ENCODE peak calls at places on chromosomes 2 and 18, in ten cellular contexts. One of them, this sample, is unnamed.

GRCh38 chr18:59996370-59996966 is 96.7 kb downstream of the PMAIP1 start:
- DNase-seq in body of pancreas: peak
- DNase-seq in cardiac muscle cell: peak
- DNase-seq in neural progenitor cell: peak
- DNase-seq in A549: peak
- DNase-seq in effector memory CD4-positive, alpha-beta T cell: no peak
- DNase-seq in HCT116: peak
- DNase-seq in Panc1: peak
- DNase-seq in IMR-90: peak
- DNase-seq in osteoblast: peak
- DNase-seq in this sample: no peak

GRCh38 chr2:85890522-85891176 is 1.9 kb upstream of the ST3GAL5 start:
- DNase-seq in body of pancreas: no peak
- DNase-seq in effector memory CD4-positive, alpha-beta T cell: no peak
- DNase-seq in neural progenitor cell: no peak
- DNase-seq in osteoblast: no peak
- DNase-seq in cardiac muscle cell: no peak
- DNase-seq in Panc1: no peak
- DNase-seq in A549: no peak
- DNase-seq in IMR-90: no peak
- DNase-seq in HCT116: no peak
- DNase-seq in this sample: no peak

GRCh38 chr18:61635901-61636528 is 256.8 kb downstream of the RNF152 start:
- DNase-seq in IMR-90: peak
- DNase-seq in body of pancreas: peak
- DNase-seq in cardiac muscle cell: peak
- DNase-seq in HCT116: peak
- DNase-seq in A549: no peak
- DNase-seq in Panc1: no peak
- DNase-seq in osteoblast: peak
- DNase-seq in neural progenitor cell: peak
- DNase-seq in effector memory CD4-positive, alpha-beta T cell: no peak
- DNase-seq in this sample: no peak

GRCh38 chr18:74197705-74198341 is 49.5 kb downstream of the TIMM21 start:
- DNase-seq in neural progenitor cell: no peak
- DNase-seq in effector memory CD4-positive, alpha-beta T cell: no peak
- DNase-seq in A549: no peak
- DNase-seq in IMR-90: no peak
- DNase-seq in HCT116: no peak
- DNase-seq in osteoblast: no peak
- DNase-seq in cardiac muscle cell: no peak
- DNase-seq in body of pancreas: peak
- DNase-seq in Panc1: no peak
- DNase-seq in this sample: no peak

GRCh38 chr2:102788880-102789250 is 27.0 kb downstream of the TMEM182 start:
- DNase-seq in Panc1: no peak
- DNase-seq in IMR-90: no peak
- DNase-seq in A549: no peak
- DNase-seq in neural progenitor cell: no peak
- DNase-seq in cardiac muscle cell: no peak
- DNase-seq in osteoblast: no peak
- DNase-seq in HCT116: no peak
- DNase-seq in effector memory CD4-positive, alpha-beta T cell: no peak
- DNase-seq in body of pancreas: no peak
- DNase-seq in this sample: no peak

GRCh38 chr2:197911667-197912066 is 107.3 kb downstream of the PLCL1 start:
- DNase-seq in Panc1: no peak
- DNase-seq in neural progenitor cell: peak
- DNase-seq in HCT116: no peak
- DNase-seq in osteoblast: no peak
- DNase-seq in A549: no peak
- DNase-seq in effector memory CD4-positive, alpha-beta T cell: no peak
- DNase-seq in cardiac muscle cell: no peak
- DNase-seq in body of pancreas: no peak
- DNase-seq in IMR-90: no peak
- DNase-seq in this sample: no peak

GRCh38 chr2:17518212-17519154 is at the start of gene RAD51AP2:
- DNase-seq in IMR-90: peak
- DNase-seq in HCT116: peak
- DNase-seq in osteoblast: peak
- DNase-seq in body of pancreas: peak
- DNase-seq in cardiac muscle cell: peak
- DNase-seq in effector memory CD4-positive, alpha-beta T cell: no peak
- DNase-seq in A549: peak
- DNase-seq in Panc1: no peak
- DNase-seq in neural progenitor cell: peak
- DNase-seq in this sample: peak

GRCh38 chr2:169464508-169465386 is 14.5 kb upstream of the BBS5 start:
- DNase-seq in effector memory CD4-positive, alpha-beta T cell: no peak
- DNase-seq in cardiac muscle cell: no peak
- DNase-seq in body of pancreas: no peak
- DNase-seq in IMR-90: no peak
- DNase-seq in A549: no peak
- DNase-seq in Panc1: no peak
- DNase-seq in HCT116: no peak
- DNase-seq in osteoblast: no peak
- DNase-seq in neural progenitor cell: no peak
- DNase-seq in this sample: no peak

GRCh38 chr2:74836675-74837401 is 2.9 kb downstream of the HK2 start:
- DNase-seq in osteoblast: no peak
- DNase-seq in neural progenitor cell: no peak
- DNase-seq in HCT116: no peak
- DNase-seq in Panc1: no peak
- DNase-seq in body of pancreas: no peak
- DNase-seq in A549: no peak
- DNase-seq in effector memory CD4-positive, alpha-beta T cell: no peak
- DNase-seq in IMR-90: no peak
- DNase-seq in cardiac muscle cell: no peak
- DNase-seq in this sample: no peak

GRCh38 chr2:36352024-36352398 is 3.6 kb upstream of the CRIM1 start:
- DNase-seq in Panc1: no peak
- DNase-seq in A549: no peak
- DNase-seq in cardiac muscle cell: peak
- DNase-seq in effector memory CD4-positive, alpha-beta T cell: no peak
- DNase-seq in IMR-90: peak
- DNase-seq in HCT116: peak
- DNase-seq in neural progenitor cell: peak
- DNase-seq in body of pancreas: no peak
- DNase-seq in osteoblast: no peak
- DNase-seq in this sample: no peak

GRCh38 chr2:172442072-172442895 is 14.9 kb downstream of the ITGA6 start:
- DNase-seq in A549: peak
- DNase-seq in cardiac muscle cell: peak
- DNase-seq in HCT116: peak
- DNase-seq in Panc1: peak
- DNase-seq in osteoblast: peak
- DNase-seq in body of pancreas: peak
- DNase-seq in neural progenitor cell: peak
- DNase-seq in effector memory CD4-positive, alpha-beta T cell: no peak
- DNase-seq in IMR-90: peak
- DNase-seq in this sample: no peak

GRCh38 chr2:135052997-135053474 is 944 bp downstream of the RAB3GAP1 start:
- DNase-seq in effector memory CD4-positive, alpha-beta T cell: peak
- DNase-seq in Panc1: no peak
- DNase-seq in osteoblast: no peak
- DNase-seq in IMR-90: no peak
- DNase-seq in HCT116: no peak
- DNase-seq in neural progenitor cell: peak
- DNase-seq in A549: no peak
- DNase-seq in body of pancreas: peak
- DNase-seq in cardiac muscle cell: no peak
- DNase-seq in this sample: no peak

GRCh38 chr2:235165631-235166030 is 213.8 kb downstream of the SH3BP4 start:
- DNase-seq in osteoblast: no peak
- DNase-seq in neural progenitor cell: no peak
- DNase-seq in effector memory CD4-positive, alpha-beta T cell: no peak
- DNase-seq in IMR-90: no peak
- DNase-seq in body of pancreas: no peak
- DNase-seq in cardiac muscle cell: no peak
- DNase-seq in HCT116: no peak
- DNase-seq in A549: no peak
- DNase-seq in Panc1: no peak
- DNase-seq in this sample: no peak

GRCh38 chr2:235170016-235170415 is 218.2 kb downstream of the SH3BP4 start:
- DNase-seq in A549: no peak
- DNase-seq in IMR-90: peak
- DNase-seq in body of pancreas: no peak
- DNase-seq in HCT116: no peak
- DNase-seq in neural progenitor cell: no peak
- DNase-seq in osteoblast: peak
- DNase-seq in effector memory CD4-positive, alpha-beta T cell: no peak
- DNase-seq in Panc1: peak
- DNase-seq in cardiac muscle cell: peak
- DNase-seq in this sample: no peak

GRCh38 chr2:235171511-235172130 is 219.8 kb downstream of the SH3BP4 start:
- DNase-seq in effector memory CD4-positive, alpha-beta T cell: no peak
- DNase-seq in IMR-90: peak
- DNase-seq in neural progenitor cell: no peak
- DNase-seq in osteoblast: no peak
- DNase-seq in cardiac muscle cell: peak
- DNase-seq in body of pancreas: no peak
- DNase-seq in HCT116: no peak
- DNase-seq in Panc1: no peak
- DNase-seq in A549: no peak
- DNase-seq in this sample: no peak

GRCh38 chr2:235168174-235168979 is 216.6 kb downstream of the SH3BP4 start:
- DNase-seq in neural progenitor cell: no peak
- DNase-seq in cardiac muscle cell: no peak
- DNase-seq in osteoblast: no peak
- DNase-seq in effector memory CD4-positive, alpha-beta T cell: no peak
- DNase-seq in HCT116: no peak
- DNase-seq in Panc1: no peak
- DNase-seq in IMR-90: no peak
- DNase-seq in body of pancreas: no peak
- DNase-seq in A549: no peak
- DNase-seq in this sample: no peak

DNA sequence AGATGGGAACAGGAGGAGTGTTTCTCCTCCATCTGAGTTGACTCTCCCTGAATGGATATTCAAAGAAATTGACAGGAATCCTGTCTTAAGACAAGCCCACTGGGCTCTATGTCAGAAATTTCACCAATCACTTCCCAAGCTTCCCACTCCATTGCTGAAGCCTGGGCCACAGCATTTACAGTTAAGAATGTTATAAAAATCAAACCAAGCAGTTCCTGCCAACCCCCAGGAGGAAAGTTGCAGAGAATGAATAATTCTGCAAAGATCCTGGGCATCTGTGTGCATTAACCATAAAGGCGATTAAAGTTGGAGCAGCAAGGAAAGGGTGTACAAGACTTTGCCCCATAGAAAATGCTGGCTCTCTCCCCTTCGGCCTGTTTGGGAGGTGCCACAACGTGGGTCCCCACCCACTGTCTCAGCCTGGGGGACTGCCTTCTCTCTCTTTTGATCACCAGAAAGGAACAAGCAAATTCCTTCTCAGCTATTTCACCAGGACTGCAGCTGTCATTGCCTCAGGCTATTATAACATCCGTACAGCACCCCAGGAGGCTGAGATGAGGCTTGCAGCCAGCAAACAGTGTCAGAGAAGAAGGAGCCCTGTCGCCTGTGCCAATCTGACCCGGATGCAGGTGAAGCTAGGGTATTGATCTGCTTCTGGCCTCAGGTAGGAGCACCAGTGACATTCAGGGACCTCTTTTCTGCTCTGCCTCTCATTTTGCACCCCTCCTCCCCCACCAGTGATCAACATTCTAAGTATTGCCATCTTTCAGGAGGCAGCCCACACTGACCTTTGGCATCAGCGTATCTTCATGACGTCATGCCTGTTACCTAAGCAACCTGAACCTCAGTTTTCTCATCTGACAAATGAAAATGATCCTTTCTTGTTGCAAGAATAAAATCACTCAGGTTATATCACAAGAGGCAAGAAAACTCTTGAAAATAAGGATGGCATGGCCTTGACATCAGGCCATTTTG is 219.0 kb downstream of the SH3BP4 start:
- DNase-seq in neural progenitor cell: peak
- DNase-seq in A549: peak
- DNase-seq in HCT116: peak
- DNase-seq in body of pancreas: peak
- DNase-seq in IMR-90: peak
- DNase-seq in effector memory CD4-positive, alpha-beta T cell: no peak
- DNase-seq in osteoblast: no peak
- DNase-seq in Panc1: no peak
- DNase-seq in cardiac muscle cell: peak
- DNase-seq in this sample: no peak
- H3K27ac ChIP-seq in neural progenitor cell: no peak
- H3K27ac ChIP-seq in A549: peak
- H3K27ac ChIP-seq in HCT116: no peak
- H3K27ac ChIP-seq in body of pancreas: no peak
- H3K27ac ChIP-seq in IMR-90: peak
- H3K27ac ChIP-seq in effector memory CD4-positive, alpha-beta T cell: no peak
- H3K27ac ChIP-seq in osteoblast: peak
- H3K27ac ChIP-seq in Panc1: no peak
- H3K27ac ChIP-seq in cardiac muscle cell: no peak
- H3K27ac ChIP-seq in this sample: no peak

GRCh38 chr18:79589601-79590091 is 90.0 kb upstream of the CTDP1 start:
- DNase-seq in Panc1: no peak
- DNase-seq in A549: no peak
- DNase-seq in effector memory CD4-positive, alpha-beta T cell: no peak
- DNase-seq in neural progenitor cell: no peak
- DNase-seq in cardiac muscle cell: no peak
- DNase-seq in HCT116: no peak
- DNase-seq in body of pancreas: no peak
- DNase-seq in IMR-90: no peak
- DNase-seq in osteoblast: peak
- DNase-seq in this sample: no peak
- H3K27ac ChIP-seq in Panc1: no peak
- H3K27ac ChIP-seq in A549: no peak
- H3K27ac ChIP-seq in effector memory CD4-positive, alpha-beta T cell: no peak
- H3K27ac ChIP-seq in neural progenitor cell: no peak
- H3K27ac ChIP-seq in cardiac muscle cell: no peak
- H3K27ac ChIP-seq in HCT116: no peak
- H3K27ac ChIP-seq in body of pancreas: no peak
- H3K27ac ChIP-seq in IMR-90: no peak
- H3K27ac ChIP-seq in osteoblast: peak
- H3K27ac ChIP-seq in this sample: no peak

GRCh38 chr2:15982285-15982967 is 42.1 kb downstream of the MYCN start:
- DNase-seq in effector memory CD4-positive, alpha-beta T cell: no peak
- DNase-seq in A549: no peak
- DNase-seq in neural progenitor cell: no peak
- DNase-seq in cardiac muscle cell: no peak
- DNase-seq in IMR-90: no peak
- DNase-seq in HCT116: no peak
- DNase-seq in Panc1: no peak
- DNase-seq in body of pancreas: no peak
- DNase-seq in osteoblast: peak
- DNase-seq in this sample: no peak
- H3K27ac ChIP-seq in effector memory CD4-positive, alpha-beta T cell: no peak
- H3K27ac ChIP-seq in A549: no peak
- H3K27ac ChIP-seq in neural progenitor cell: no peak
- H3K27ac ChIP-seq in cardiac muscle cell: no peak
- H3K27ac ChIP-seq in IMR-90: no peak
- H3K27ac ChIP-seq in HCT116: no peak
- H3K27ac ChIP-seq in Panc1: no peak
- H3K27ac ChIP-seq in body of pancreas: no peak
- H3K27ac ChIP-seq in osteoblast: no peak
- H3K27ac ChIP-seq in this sample: no peak

DNA sequence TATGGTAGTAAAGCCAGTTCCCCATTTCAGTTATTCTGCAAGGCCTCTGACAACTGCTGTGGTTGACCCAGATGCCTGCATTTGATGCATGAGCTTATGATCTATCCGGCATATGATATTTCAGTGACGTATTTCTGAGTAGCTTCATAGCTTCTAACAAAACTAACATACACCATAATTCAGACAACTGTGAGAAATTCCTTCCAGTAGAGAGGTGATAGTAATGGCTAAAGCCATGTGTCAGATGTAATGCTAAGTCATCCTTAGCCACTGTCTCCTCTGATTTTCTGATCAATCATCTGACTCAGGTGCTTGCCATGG is 105.2 kb downstream of the TPO start:
- DNase-seq in cardiac muscle cell: no peak
- DNase-seq in Panc1: no peak
- DNase-seq in osteoblast: no peak
- DNase-seq in A549: no peak
- DNase-seq in neural progenitor cell: no peak
- DNase-seq in IMR-90: no peak
- DNase-seq in body of pancreas: no peak
- DNase-seq in HCT116: no peak
- DNase-seq in effector memory CD4-positive, alpha-beta T cell: no peak
- DNase-seq in this sample: no peak
- H3K27ac ChIP-seq in cardiac muscle cell: no peak
- H3K27ac ChIP-seq in Panc1: no peak
- H3K27ac ChIP-seq in osteoblast: no peak
- H3K27ac ChIP-seq in A549: no peak
- H3K27ac ChIP-seq in neural progenitor cell: no peak
- H3K27ac ChIP-seq in IMR-90: no peak
- H3K27ac ChIP-seq in body of pancreas: no peak
- H3K27ac ChIP-seq in HCT116: no peak
- H3K27ac ChIP-seq in effector memory CD4-positive, alpha-beta T cell: peak
- H3K27ac ChIP-seq in this sample: no peak